ENCODE peak calls at places on chromosomes 16 and 17, in six cellular contexts. E, Q, N, V, L and I are unnamed samples. For H3K4me1, the result is how much of the 10 kb centered on the place peaks cover.

GRCh38 chr16:14307623-14308356 is 236.7 kb downstream of the MRTFB start:
- DNase-seq in V (no peak), L (no peak), N (no peak), E (peak), Q (peak), I (no peak)

GRCh38 chr17:2450016-2450650 is 49.3 kb upstream of the MNT start:
- DNase-seq in L (no peak), Q (no peak), N (no peak), V (no peak), E (no peak), I (no peak)

GRCh38 chr17:5667871-5668270 is 83.6 kb upstream of the NLRP1 start:
- DNase-seq in L (no peak), V (no peak), Q (peak), N (no peak), E (no peak), I (no peak)

GRCh38 chr17:74618446-74618845 is 5.1 kb downstream of the CD300E start:
- DNase-seq in N (no peak), E (no peak), Q (no peak), L (no peak), V (no peak), I (no peak)

GRCh38 chr16:29825145-29826044 is 5.1 kb downstream of the MVP start:
- DNase-seq in V (peak), Q (no peak), L (peak), E (no peak), N (no peak), I (no peak)

GRCh38 chr16:53817117-53817516 is 113.2 kb downstream of the FTO start:
- DNase-seq in N (no peak), V (peak), E (no peak), Q (no peak), L (no peak), I (no peak)

GRCh38 chr16:85350973-85351372 is 238.7 kb upstream of the CIBAR2 start:
- DNase-seq in V (peak), L (peak), N (peak), Q (peak), E (no peak), I (peak)

GRCh38 chr17:63530557-63531021 is 7.4 kb downstream of the KCNH6 start:
- DNase-seq in N (no peak), Q (no peak), V (no peak), E (no peak), L (no peak), I (no peak)

GRCh38 chr17:18093616-18094408 is 6.1 kb downstream of the DRG2 start:
- DNase-seq in E (no peak), L (peak), N (no peak), Q (no peak), V (peak), I (no peak)

GRCh38 chr16:67068212-67068753 is 39.3 kb downstream of the CBFB start:
- DNase-seq in V (no peak), N (no peak), E (no peak), L (no peak), Q (no peak), I (no peak)

GRCh38 chr17:32102697-32103096 is 39.6 kb upstream of the RHOT1 start:
- DNase-seq in V (no peak), N (no peak), L (no peak), Q (no peak), E (no peak), I (no peak)

GRCh38 chr16:77234611-77235010 is 35.4 kb downstream of the SYCE1L start:
- DNase-seq in Q (no peak), E (no peak), L (no peak), V (no peak), N (no peak), I (no peak)

GRCh38 chr17:37079735-37080134 is 131.0 kb downstream of the AATF start:
- DNase-seq in N (no peak), L (no peak), Q (no peak), E (no peak), V (peak), I (no peak)

GRCh38 chr17:51860934-51861561 is 297.5 kb downstream of the CA10 start:
- DNase-seq in Q (no peak), N (no peak), E (no peak), V (peak), L (no peak), I (no peak)

GRCh38 chr16:21626659-21627277 is 25.6 kb downstream of the IGSF6 start:
- DNase-seq in V (peak), E (no peak), Q (no peak), N (no peak), L (no peak), I (no peak)

GRCh38 chr17:50052822-50053653 is 2.9 kb upstream of the ITGA3 start:
- DNase-seq in L (peak), N (no peak), E (peak), V (peak), Q (no peak), I (peak)

GRCh38 chr17:81959362-81960129 is 1.4 kb downstream of the NOTUM start:
- DNase-seq in E (peak), V (peak), L (peak), Q (peak), N (peak), I (peak)

GRCh38 chr16:14366447-14366846 is 263.6 kb downstream of the PARN start:
- DNase-seq in E (no peak), V (no peak), Q (no peak), L (no peak), N (no peak), I (no peak)

GRCh38 chr16:80831039-80831438 is 26.6 kb upstream of the CDYL2 start:
- DNase-seq in N (no peak), L (no peak), E (no peak), V (no peak), Q (no peak), I (no peak)

GRCh38 chr17:59027750-59028149 is 78.9 kb downstream of the TRIM37 start:
- DNase-seq in V (no peak), E (no peak), Q (no peak), L (no peak), N (no peak), I (no peak)

GRCh38 chr17:2436516-2436915 is 35.7 kb upstream of the MNT start:
- DNase-seq in Q (no peak), N (no peak), L (no peak), E (no peak), V (no peak), I (no peak)

GRCh38 chr16:12531937-12532336 is 271.8 kb downstream of the CPPED1 start:
- DNase-seq in N (no peak), Q (no peak), E (no peak), L (no peak), V (no peak), I (no peak)
- H3K27ac ChIP-seq in N (no peak), Q (no peak), E (no peak), L (no peak), V (no peak), I (no peak)

GRCh38 chr17:41967921-41968578 is 1.5 kb downstream of the CNP start:
- DNase-seq in Q (no peak), N (no peak), L (no peak), E (peak), V (no peak), I (no peak)

GRCh38 chr17:41965694-41966375 is 760 bp upstream of the CNP start:
- DNase-seq in V (peak), Q (peak), E (peak), N (no peak), L (peak), I (peak)

GRCh38 chr17:41968676-41969075 is 2.1 kb downstream of the CNP start:
- DNase-seq in N (no peak), V (no peak), E (no peak), Q (no peak), L (no peak), I (no peak)

GRCh38 chr17:41966453-41967140 is at the start of gene CNP:
- DNase-seq in N (peak), Q (peak), E (peak), L (peak), V (peak), I (peak)

DNA sequence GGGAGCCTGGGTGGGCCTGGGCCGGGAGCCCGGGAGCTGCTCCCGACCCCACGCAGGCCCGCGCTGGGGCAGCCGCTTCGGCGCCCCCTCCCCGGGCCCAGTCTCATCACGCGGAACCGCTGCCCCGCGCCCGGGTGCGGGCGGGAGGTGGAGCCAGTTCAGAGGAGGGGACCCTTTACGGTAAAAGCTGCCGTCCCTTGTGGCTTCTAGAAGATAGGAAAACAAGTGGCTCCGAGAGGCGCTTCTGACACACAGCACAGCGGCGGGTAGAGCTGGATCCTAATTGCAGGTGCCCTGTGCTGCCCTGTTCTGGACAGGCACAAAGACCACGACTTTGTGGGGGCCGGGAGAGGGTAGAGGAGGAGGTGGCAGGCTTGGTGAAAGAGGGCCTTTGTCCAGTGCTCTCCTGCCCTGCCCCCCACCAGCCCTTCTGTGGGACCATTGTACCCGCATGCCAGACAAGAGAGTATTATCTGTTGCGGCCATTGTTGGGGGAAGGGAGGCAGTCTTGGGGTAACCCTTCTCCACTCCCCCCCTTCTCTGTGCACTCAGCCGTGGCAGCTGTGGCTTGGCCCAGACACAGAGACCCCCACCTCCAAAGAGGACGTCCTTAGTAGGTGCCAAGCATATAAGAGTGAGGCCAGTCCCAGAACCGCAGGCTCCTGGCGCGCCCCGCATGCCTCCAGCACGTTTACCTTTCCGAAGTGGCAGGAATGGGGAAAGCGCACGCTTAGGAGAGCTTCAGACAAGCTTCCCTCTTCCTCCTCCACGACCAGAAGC is 736 bp downstream of the CNP start:
- DNase-seq in N (peak), Q (no peak), L (no peak), V (no peak), E (peak), I (no peak)
- H3K4me1 ChIP-seq in N (under half), Q (under half), L (under half), V (under half), E (under half), I (half or more)

GRCh38 chr17:4514779-4515178 is 16.1 kb downstream of the SPNS2 start:
- DNase-seq in E (no peak), N (no peak), V (no peak), Q (no peak), L (no peak), I (no peak)
- H3K27ac ChIP-seq in E (peak), N (no peak), V (no peak), Q (peak), L (no peak), I (peak)

DNA sequence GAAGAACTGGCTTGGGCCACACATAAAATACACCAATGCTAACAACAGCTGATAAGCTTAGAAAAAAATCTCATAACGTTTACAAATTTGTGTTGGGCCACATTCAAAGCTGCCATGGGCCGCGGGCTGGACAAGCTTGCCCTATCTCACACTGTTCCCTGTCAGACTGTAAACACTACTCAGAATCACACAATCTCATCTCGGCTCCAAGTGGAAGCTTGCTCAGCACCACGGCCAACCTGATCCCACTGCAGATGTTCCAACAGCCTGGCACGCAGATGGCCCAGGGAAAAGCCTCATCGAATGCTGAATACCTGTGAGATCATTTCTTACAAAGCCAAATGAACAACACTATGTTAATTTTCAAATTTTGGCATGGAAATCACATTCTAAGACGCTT is 125.8 kb downstream of the ANKRD11 start:
- DNase-seq in V (peak), L (no peak), E (no peak), N (no peak), Q (no peak), I (peak)
- H3K4me1 ChIP-seq in V (under half), L (half or more), E (half or more), N (under half), Q (under half), I (half or more)

DNA sequence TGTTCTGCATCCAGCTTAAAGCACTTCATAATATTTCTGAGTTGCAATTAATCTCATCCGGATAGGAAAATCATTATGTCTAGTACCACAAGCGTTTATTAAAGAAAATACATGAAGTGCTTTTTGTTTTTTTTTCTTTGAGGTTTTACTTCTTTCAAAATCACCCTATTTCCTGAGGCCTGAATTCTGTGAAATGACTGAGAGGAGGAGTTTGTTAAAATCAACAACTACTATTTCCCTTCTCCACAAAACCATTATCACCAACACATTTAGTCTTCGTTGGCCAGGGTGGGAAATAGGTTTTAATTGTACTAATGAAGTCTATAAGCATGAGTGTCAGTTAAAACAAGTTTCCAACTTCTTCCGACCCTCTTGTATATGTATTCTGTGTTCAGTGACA is 50.7 kb upstream of the ADCY7 start:
- DNase-seq in Q (no peak), V (no peak), E (no peak), L (no peak), N (no peak), I (no peak)
- H3K27ac ChIP-seq in Q (no peak), V (no peak), E (no peak), L (no peak), N (no peak), I (no peak)

DNA sequence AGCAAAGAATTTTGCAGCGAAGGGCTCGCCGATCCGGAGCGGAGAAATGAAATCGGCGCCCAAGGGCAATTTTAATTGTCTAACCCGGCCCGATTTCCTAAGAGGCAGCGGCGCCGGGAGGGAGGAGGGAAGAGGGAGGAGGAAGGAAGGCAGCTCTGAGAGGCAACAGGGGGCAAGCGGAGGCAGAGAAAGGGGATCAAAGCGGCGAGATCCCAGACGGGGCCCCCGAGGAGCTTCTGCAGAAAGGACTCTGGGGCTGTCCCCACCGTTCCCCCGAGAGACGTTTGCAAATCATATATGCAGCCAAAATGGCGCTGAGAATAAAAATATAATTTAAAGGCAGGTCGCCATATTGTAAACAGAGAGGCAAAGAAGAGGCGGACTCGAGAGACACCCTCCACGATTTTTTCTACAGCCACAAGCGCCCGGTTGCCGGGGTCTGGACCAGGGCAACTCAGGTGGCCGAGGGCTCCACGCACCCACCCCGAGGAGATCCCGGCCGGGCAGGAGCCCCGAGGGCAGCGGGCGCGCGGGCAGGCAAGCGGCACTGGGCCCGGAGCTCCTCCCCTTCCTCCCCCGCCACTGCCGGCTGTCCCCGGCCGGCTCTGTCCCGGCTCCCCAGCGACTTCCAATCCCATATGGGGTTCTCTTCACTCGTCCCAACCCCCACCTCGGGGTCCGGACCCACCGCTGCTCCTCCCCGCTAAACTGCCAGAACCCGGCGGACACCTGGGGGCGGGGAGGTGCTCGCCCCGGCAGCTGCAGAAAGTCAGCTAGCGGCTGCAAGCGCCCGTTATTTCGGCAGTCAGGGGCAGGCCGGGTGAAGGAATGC is 1.9 kb downstream of the PHF12 start:
- DNase-seq in V (peak), N (no peak), E (peak), L (peak), Q (peak), I (peak)
- H3K4me1 ChIP-seq in V (under half), N (under half), E (half or more), L (half or more), Q (under half), I (under half)

DNA sequence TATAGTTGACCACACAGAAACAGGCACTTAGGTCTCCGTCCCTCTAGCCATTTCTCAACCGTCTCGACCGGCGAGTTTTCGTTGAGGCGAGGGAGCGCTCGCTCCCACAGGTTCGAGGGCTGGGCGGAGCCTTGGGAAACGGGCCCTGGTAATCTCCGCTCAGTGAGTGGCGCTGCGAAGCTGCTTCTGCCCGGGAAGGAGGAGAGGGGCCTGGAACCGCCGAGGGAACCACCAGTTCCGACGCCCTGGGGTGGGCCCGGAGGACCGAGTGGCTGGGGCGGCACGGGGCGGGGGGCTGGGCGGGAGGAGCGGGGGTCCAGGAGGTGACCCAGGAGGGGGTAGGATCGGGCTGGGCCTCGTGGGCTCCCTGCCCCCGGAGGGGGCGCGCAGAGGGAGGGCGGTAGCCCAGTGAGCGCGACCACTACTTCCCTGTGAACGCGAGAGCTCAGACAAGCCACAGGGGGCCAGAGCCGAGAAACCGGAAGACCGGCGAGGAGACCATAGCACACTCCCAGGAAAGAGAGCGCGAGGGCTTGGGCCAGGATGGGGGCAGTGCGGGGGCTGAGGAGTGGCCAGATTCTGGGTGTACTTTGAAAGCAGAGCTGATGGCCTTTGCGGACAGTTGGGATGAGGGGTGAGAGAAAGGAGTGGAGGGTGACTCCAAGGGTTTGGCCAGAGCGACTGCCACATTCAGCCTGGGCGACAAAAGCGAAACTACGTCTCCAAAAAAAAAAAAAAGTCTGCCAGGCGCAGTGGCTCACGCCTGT is 29.9 kb upstream of the ARL4D start:
- DNase-seq in N (peak), Q (peak), L (peak), V (peak), E (peak), I (peak)
- H3K27ac ChIP-seq in N (peak), Q (peak), L (peak), V (peak), E (peak), I (peak)

DNA sequence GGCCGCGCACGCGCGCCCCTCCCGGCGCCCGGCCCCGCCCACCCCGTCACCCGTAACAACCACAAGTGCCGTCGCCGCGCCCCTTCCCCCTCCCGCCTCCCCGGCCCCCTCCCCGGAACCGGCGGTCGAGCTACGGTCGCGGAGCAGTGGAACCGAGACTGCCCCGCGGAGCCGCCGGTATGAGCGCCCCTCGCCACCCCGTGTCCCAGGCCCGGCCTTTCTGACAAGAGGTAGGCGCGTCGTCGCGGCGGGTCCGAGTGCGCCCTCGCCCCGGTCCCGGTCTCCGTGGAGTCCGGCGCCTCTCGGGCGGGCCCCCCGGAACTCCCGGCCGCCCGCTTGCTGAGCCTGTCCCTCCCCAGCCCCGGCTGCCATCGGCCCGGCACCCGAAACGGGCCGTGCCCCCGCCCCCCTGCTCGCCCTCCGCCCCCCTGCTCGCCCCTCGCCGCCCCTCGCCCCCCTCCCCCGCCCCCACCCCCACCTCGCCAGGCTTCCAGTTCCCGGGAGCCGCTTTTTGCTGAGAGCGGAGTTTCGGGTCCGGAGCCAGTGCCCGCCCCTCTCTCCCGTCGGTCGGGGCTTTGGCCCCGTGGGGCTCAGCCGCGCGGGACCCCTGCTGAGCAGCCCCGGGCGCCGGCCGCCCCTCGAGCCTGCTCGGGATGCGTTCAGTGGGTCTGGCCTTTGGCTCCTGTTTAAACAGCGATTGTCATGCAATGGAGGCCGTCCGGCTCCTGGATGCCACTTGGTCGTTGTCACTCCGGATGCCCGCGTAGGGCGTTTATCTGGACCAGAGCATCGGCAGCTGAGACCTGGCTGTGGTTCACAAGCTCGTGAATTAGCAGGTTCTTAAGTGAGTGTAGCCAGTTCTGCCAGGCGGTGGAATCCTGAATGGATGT is at the start of gene SEC14L1:
- DNase-seq in E (peak), V (peak), N (peak), Q (peak), L (peak), I (peak)
- H3K4me1 ChIP-seq in E (half or more), V (under half), N (under half), Q (under half), L (under half), I (half or more)

GRCh38 chr17:78343099-78343432 is 16.8 kb downstream of the SOCS3 start:
- DNase-seq in L (peak), V (peak), N (no peak), E (peak), Q (peak), I (peak)
- H3K27ac ChIP-seq in L (peak), V (no peak), N (peak), E (peak), Q (peak), I (peak)